ENCODE peak calls at places on chromosomes 16 and 17, in six cellular contexts. R is AG08395, V is cardiac fibroblast, W is fibroblast of lung, H is globus pallidus, B is ACHN. J is an unnamed sample.

GRCh38 chr16:85864965-85865364 is 34.0 kb upstream of the IRF8 start:
- DNase-seq in R (no peak), V (no peak), W (no peak), H (no peak), B (no peak), J (no peak)

GRCh38 chr16:89615596-89616090 is 2.2 kb downstream of the DPEP1 start:
- DNase-seq in R (peak), V (peak), W (no peak), H (no peak), B (peak), J (no peak)

GRCh38 chr17:8846768-8847211 is 20.7 kb downstream of the PIK3R6 start:
- DNase-seq in R (peak), V (peak), W (peak), H (no peak), B (peak), J (peak)

GRCh38 chr17:55676274-55676673 is 46.4 kb downstream of the TMEM100 start:
- DNase-seq in R (no peak), V (no peak), W (no peak), H (no peak), B (no peak), J (no peak)

GRCh38 chr17:40779181-40779909 is 3.0 kb downstream of the KRT27 start:
- DNase-seq in R (no peak), V (no peak), W (no peak), H (no peak), B (no peak), J (no peak)

GRCh38 chr16:12531937-12532336 is 271.8 kb downstream of the CPPED1 start:
- DNase-seq in R (peak), V (no peak), W (no peak), H (no peak), B (no peak), J (no peak)

GRCh38 chr16:1306344-1306743 is 3.1 kb upstream of the UBE2I start:
- DNase-seq in R (no peak), V (no peak), W (no peak), H (no peak), B (no peak), J (no peak)

GRCh38 chr17:31488264-31488981 is 96.9 kb downstream of the RAB11FIP4 start:
- DNase-seq in R (no peak), V (no peak), W (no peak), H (peak), B (no peak), J (no peak)

GRCh38 chr17:38671939-38672720 is 2.6 kb downstream of the EPOP start:
- DNase-seq in R (no peak), V (no peak), W (no peak), H (no peak), B (no peak), J (no peak)